ENCODE peak calls at places on chromosomes 11 and 22, in four cellular contexts. W is HepG2, Q is K562, H is WTC11. C is an unnamed sample.

GRCh38 chr11:76243157-76243556 is 36.9 kb upstream of the WNT11 start:
- DNase-seq in Q (no peak), H (peak), W (no peak), C (no peak)

GRCh38 chr22:17706451-17706900 is 67.8 kb downstream of the BID start:
- DNase-seq in W (peak), H (no peak), Q (peak), C (no peak)

GRCh38 chr11:105718641-105719040 is 108.8 kb downstream of the GRIA4 start:
- DNase-seq in W (no peak), H (no peak), Q (no peak), C (no peak)

GRCh38 chr11:64856382-64857227 is 12.2 kb upstream of the CDC42BPG start:
- DNase-seq in H (no peak), W (peak), Q (no peak), C (no peak)

GRCh38 chr22:31148953-31149627 is 8.8 kb upstream of the PLA2G3 start:
- DNase-seq in W (peak), H (peak), Q (peak), C (peak)

GRCh38 chr22:44639891-44640617 is 62.0 kb upstream of the PRR5 start:
- DNase-seq in H (no peak), Q (no peak), W (no peak), C (no peak)

GRCh38 chr11:118789501-118790356 is 1.2 kb downstream of the DDX6 start:
- DNase-seq in H (no peak), Q (peak), W (no peak), C (no peak)

GRCh38 chr11:94171693-94172440 is 43.2 kb downstream of the PANX1 start:
- DNase-seq in H (peak), Q (peak), W (peak), C (peak)

GRCh38 chr22:41830174-41830573 is 2.7 kb upstream of the SREBF2 start:
- DNase-seq in Q (no peak), W (no peak), H (peak), C (no peak)

GRCh38 chr11:69721061-69721460 is 17.2 kb upstream of the FGF19 start:
- DNase-seq in H (no peak), W (no peak), Q (no peak), C (no peak)

GRCh38 chr22:47878460-47878859 is 1116.0 kb downstream of the TBC1D22A start:
- DNase-seq in W (no peak), H (no peak), Q (no peak), C (no peak)

GRCh38 chr11:64842851-64843841 is 1.3 kb downstream of the CDC42BPG start:
- DNase-seq in H (no peak), Q (peak), W (peak), C (no peak)

GRCh38 chr11:103729653-103730052 is 306.8 kb upstream of the DDI1 start:
- DNase-seq in H (no peak), W (no peak), Q (no peak), C (no peak)

GRCh38 chr11:107370390-107370789 is 87.2 kb downstream of the CWF19L2 start:
- DNase-seq in Q (no peak), H (no peak), W (no peak), C (no peak)

GRCh38 chr11:75383246-75383645 is 16.1 kb upstream of the RPS3 start:
- DNase-seq in Q (no peak), H (peak), W (no peak), C (no peak)

GRCh38 chr11:61834278-61835004 is 6.3 kb downstream of the FADS2 start:
- DNase-seq in W (no peak), Q (peak), H (peak), C (no peak)

GRCh38 chr11:119470316-119471266 is 47.6 kb upstream of the THY1 start:
- DNase-seq in W (no peak), H (no peak), Q (no peak), C (no peak)

GRCh38 chr11:8527939-8528338 is 66.1 kb downstream of the STK33 start:
- DNase-seq in Q (no peak), W (no peak), H (no peak), C (no peak)

GRCh38 chr22:17130199-17130598 is 9.0 kb upstream of the TMEM121B start:
- DNase-seq in H (no peak), W (no peak), Q (no peak), C (no peak)

GRCh38 chr22:35458547-35459422 is 58.8 kb downstream of the MCM5 start:
- DNase-seq in W (no peak), Q (no peak), H (no peak), C (no peak)

GRCh38 chr22:17007852-17008731 is at the start of gene GAB4:
- DNase-seq in H (no peak), W (no peak), Q (no peak), C (no peak)

DNA sequence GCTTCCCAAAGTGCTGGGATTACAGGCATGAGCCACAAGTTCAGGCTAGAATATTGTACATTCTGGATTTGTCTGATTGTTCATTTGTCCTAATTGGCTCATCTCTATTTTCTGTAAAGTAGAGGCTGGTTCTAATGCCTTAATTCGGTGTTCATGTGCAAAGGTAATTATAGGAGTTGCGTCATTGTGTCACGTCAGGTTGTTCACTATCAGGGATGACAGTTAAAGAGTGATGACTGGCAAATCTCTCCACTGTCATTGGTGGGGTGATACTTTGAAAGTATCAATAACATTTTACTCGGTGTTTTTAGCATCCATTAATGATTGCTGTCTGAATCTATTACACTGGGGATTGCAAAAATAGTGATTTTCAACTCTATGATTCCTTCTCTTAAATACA is 103.5 kb downstream of the HIPK3 start:
- DNase-seq in W (no peak), Q (no peak), H (no peak), C (no peak)
- TF ChIP-seq ELF4 in W (no peak), Q (no peak), H (no peak), C (no peak)

DNA sequence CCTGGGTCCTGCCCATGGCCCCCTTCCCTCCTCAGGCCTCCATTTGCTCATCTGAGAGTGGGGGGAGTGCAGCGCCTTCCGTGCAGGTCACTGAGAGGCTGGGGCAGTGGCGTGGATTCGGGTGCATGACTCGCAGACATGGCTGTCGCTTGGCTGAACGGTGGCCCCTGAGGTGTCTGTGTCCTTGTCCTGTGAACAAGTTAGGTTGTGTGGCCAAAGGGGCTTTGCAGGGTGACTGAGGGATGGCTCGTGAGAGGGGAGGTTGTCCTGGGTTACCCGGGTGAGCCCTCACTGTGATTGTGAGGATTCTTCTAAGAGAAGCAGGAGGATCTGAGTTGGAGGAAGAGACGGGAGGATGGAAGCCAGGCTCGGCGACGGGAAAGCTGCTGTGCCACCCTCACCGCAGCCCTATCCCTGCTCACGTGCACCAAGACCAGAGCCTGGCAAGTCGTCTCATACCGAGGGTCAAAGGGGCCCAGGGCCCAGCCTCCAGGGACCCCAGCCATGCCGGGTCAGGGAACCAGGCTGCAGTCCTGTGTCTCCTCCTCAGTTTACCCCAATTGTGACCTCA is 79.1 kb downstream of the KCNQ1 start:
- DNase-seq in W (no peak), Q (no peak), H (peak), C (no peak)
- TF ChIP-seq ELF4 in W (no peak), Q (no peak), H (no peak), C (no peak)

GRCh38 chr11:85590848-85591483 is 36.2 kb downstream of the DLG2 start:
- DNase-seq in W (peak), H (no peak), Q (peak), C (no peak)
- TF ChIP-seq ELF4 in W (no peak), H (no peak), Q (no peak), C (no peak)

DNA sequence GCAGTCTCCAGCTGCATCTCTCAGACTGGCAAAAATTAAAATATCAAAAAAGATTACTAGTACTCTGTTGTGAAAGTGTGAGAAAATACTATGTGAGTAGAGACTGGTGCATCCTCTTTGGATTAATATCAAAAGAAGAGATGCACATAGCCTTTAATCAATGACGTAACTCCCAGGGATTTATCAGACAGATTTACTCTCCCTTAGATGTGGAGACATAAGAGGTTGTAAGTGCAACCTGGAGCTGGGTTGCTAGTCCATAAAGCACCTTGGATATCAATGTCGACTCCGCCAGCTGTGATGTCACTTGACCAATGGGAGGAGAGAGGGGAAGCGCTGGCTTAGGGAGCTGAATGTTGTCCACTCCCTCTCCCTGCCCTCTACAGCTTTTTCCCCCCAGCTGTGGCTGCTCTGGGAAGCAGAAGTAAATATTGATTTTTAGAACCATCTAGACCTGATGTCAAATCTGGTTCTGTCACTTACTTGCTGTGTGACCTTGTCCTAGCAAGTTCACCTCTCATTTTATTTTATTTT is 28.9 kb upstream of the TMEM86A start:
- DNase-seq in W (no peak), H (no peak), Q (no peak), C (no peak)
- TF ChIP-seq ELF4 in W (no peak), H (no peak), Q (no peak), C (no peak)